ENCODE peak calls at places on chromosomes 11 and 22, in ten cellular contexts. One of them, this sample, is unnamed.

GRCh38 chr11:76654310-76654851 is 16.2 kb downstream of the LRRC32 start:
- DNase-seq in amygdala: no peak
- DNase-seq in GM12891: no peak
- DNase-seq in activated T-cell treated with anti-CD3 and anti-CD28 coated beads for 48 hours: no peak
- DNase-seq in lower lobe of right lung: no peak
- DNase-seq in small intestine: no peak
- DNase-seq in BJ: peak
- DNase-seq in trophoblast cell: peak
- DNase-seq in iris pigment epithelial cell: peak
- DNase-seq in Right ventricle myocardium inferior: peak
- DNase-seq in this sample: peak

GRCh38 chr22:40436460-40437431 is 66.4 kb downstream of the SGSM3 start:
- DNase-seq in amygdala: no peak
- DNase-seq in GM12891: no peak
- DNase-seq in activated T-cell treated with anti-CD3 and anti-CD28 coated beads for 48 hours: no peak
- DNase-seq in lower lobe of right lung: no peak
- DNase-seq in small intestine: peak
- DNase-seq in BJ: no peak
- DNase-seq in trophoblast cell: peak
- DNase-seq in iris pigment epithelial cell: peak
- DNase-seq in Right ventricle myocardium inferior: no peak
- DNase-seq in this sample: peak

GRCh38 chr11:64268687-64269379 is 15.6 kb downstream of the BAD start:
- DNase-seq in amygdala: no peak
- DNase-seq in GM12891: no peak
- DNase-seq in activated T-cell treated with anti-CD3 and anti-CD28 coated beads for 48 hours: peak
- DNase-seq in lower lobe of right lung: peak
- DNase-seq in small intestine: peak
- DNase-seq in BJ: no peak
- DNase-seq in trophoblast cell: peak
- DNase-seq in iris pigment epithelial cell: peak
- DNase-seq in Right ventricle myocardium inferior: peak
- DNase-seq in this sample: peak

GRCh38 chr11:111541209-111542061 is 915 bp downstream of the LAYN start:
- DNase-seq in amygdala: no peak
- DNase-seq in GM12891: no peak
- DNase-seq in activated T-cell treated with anti-CD3 and anti-CD28 coated beads for 48 hours: no peak
- DNase-seq in lower lobe of right lung: peak
- DNase-seq in small intestine: no peak
- DNase-seq in BJ: peak
- DNase-seq in trophoblast cell: peak
- DNase-seq in iris pigment epithelial cell: peak
- DNase-seq in Right ventricle myocardium inferior: peak
- DNase-seq in this sample: peak

GRCh38 chr22:41876275-41876674 is 38.6 kb downstream of the SHISA8 start:
- DNase-seq in amygdala: no peak
- DNase-seq in GM12891: no peak
- DNase-seq in activated T-cell treated with anti-CD3 and anti-CD28 coated beads for 48 hours: no peak
- DNase-seq in lower lobe of right lung: no peak
- DNase-seq in small intestine: no peak
- DNase-seq in BJ: no peak
- DNase-seq in trophoblast cell: no peak
- DNase-seq in iris pigment epithelial cell: peak
- DNase-seq in Right ventricle myocardium inferior: no peak
- DNase-seq in this sample: no peak

GRCh38 chr11:72924568-72925190 is 110.5 kb downstream of the ATG16L2 start:
- DNase-seq in amygdala: no peak
- DNase-seq in GM12891: no peak
- DNase-seq in activated T-cell treated with anti-CD3 and anti-CD28 coated beads for 48 hours: no peak
- DNase-seq in lower lobe of right lung: no peak
- DNase-seq in small intestine: peak
- DNase-seq in BJ: no peak
- DNase-seq in trophoblast cell: peak
- DNase-seq in iris pigment epithelial cell: peak
- DNase-seq in Right ventricle myocardium inferior: no peak
- DNase-seq in this sample: no peak

GRCh38 chr11:11635456-11635855 is 13.7 kb upstream of the GALNT18 start:
- DNase-seq in amygdala: no peak
- DNase-seq in GM12891: no peak
- DNase-seq in activated T-cell treated with anti-CD3 and anti-CD28 coated beads for 48 hours: no peak
- DNase-seq in lower lobe of right lung: no peak
- DNase-seq in small intestine: no peak
- DNase-seq in BJ: no peak
- DNase-seq in trophoblast cell: no peak
- DNase-seq in iris pigment epithelial cell: no peak
- DNase-seq in Right ventricle myocardium inferior: no peak
- DNase-seq in this sample: no peak

GRCh38 chr11:15412054-15412453 is 297.3 kb downstream of the INSC start:
- DNase-seq in amygdala: no peak
- DNase-seq in GM12891: no peak
- DNase-seq in activated T-cell treated with anti-CD3 and anti-CD28 coated beads for 48 hours: no peak
- DNase-seq in lower lobe of right lung: no peak
- DNase-seq in small intestine: no peak
- DNase-seq in BJ: no peak
- DNase-seq in trophoblast cell: no peak
- DNase-seq in iris pigment epithelial cell: no peak
- DNase-seq in Right ventricle myocardium inferior: no peak
- DNase-seq in this sample: no peak

GRCh38 chr11:11229691-11230090 is 123.4 kb downstream of the CSNK2A3 start:
- DNase-seq in amygdala: no peak
- DNase-seq in GM12891: no peak
- DNase-seq in activated T-cell treated with anti-CD3 and anti-CD28 coated beads for 48 hours: no peak
- DNase-seq in lower lobe of right lung: no peak
- DNase-seq in small intestine: no peak
- DNase-seq in BJ: no peak
- DNase-seq in trophoblast cell: no peak
- DNase-seq in iris pigment epithelial cell: no peak
- DNase-seq in Right ventricle myocardium inferior: no peak
- DNase-seq in this sample: no peak

GRCh38 chr11:43212279-43212678 is 99.5 kb upstream of the API5 start:
- DNase-seq in amygdala: no peak
- DNase-seq in GM12891: no peak
- DNase-seq in activated T-cell treated with anti-CD3 and anti-CD28 coated beads for 48 hours: no peak
- DNase-seq in lower lobe of right lung: no peak
- DNase-seq in small intestine: no peak
- DNase-seq in BJ: no peak
- DNase-seq in trophoblast cell: no peak
- DNase-seq in iris pigment epithelial cell: no peak
- DNase-seq in Right ventricle myocardium inferior: no peak
- DNase-seq in this sample: no peak

GRCh38 chr11:47415949-47416472 is 7.6 kb downstream of the SLC39A13 start:
- DNase-seq in amygdala: no peak
- DNase-seq in GM12891: no peak
- DNase-seq in activated T-cell treated with anti-CD3 and anti-CD28 coated beads for 48 hours: no peak
- DNase-seq in lower lobe of right lung: peak
- DNase-seq in small intestine: no peak
- DNase-seq in BJ: peak
- DNase-seq in trophoblast cell: peak
- DNase-seq in iris pigment epithelial cell: peak
- DNase-seq in Right ventricle myocardium inferior: peak
- DNase-seq in this sample: peak

GRCh38 chr11:68651208-68651984 is 32.9 kb upstream of the GAL start:
- DNase-seq in amygdala: no peak
- DNase-seq in GM12891: no peak
- DNase-seq in activated T-cell treated with anti-CD3 and anti-CD28 coated beads for 48 hours: no peak
- DNase-seq in lower lobe of right lung: no peak
- DNase-seq in small intestine: no peak
- DNase-seq in BJ: no peak
- DNase-seq in trophoblast cell: no peak
- DNase-seq in iris pigment epithelial cell: peak
- DNase-seq in Right ventricle myocardium inferior: no peak
- DNase-seq in this sample: peak